ENCODE peak calls at places on chromosomes 12 and 14, in five cellular contexts. P, C, N, M and X are unnamed samples.

GRCh38 chr14:33584698-33585097 is 366.2 kb downstream of the EGLN3 start:
- DNase-seq in P (no peak), C (no peak), N (no peak), M (no peak), X (no peak)

GRCh38 chr12:49304161-49304560 is 9.2 kb downstream of the PRPH start:
- DNase-seq in P (no peak), C (no peak), N (no peak), M (no peak), X (peak)

GRCh38 chr12:132686831-132687210 is 321 bp downstream of the POLE start:
- DNase-seq in P (peak), C (no peak), N (peak), M (no peak), X (no peak)

GRCh38 chr12:132908145-132909029 is 21.0 kb upstream of the CHFR start:
- DNase-seq in P (peak), C (peak), N (no peak), M (peak), X (peak)

GRCh38 chr12:130474599-130474998 is 136.9 kb downstream of the PIWIL1 start:
- DNase-seq in P (no peak), C (no peak), N (no peak), M (no peak), X (no peak)

GRCh38 chr14:99514552-99515300 is 33.5 kb downstream of the CCNK start:
- DNase-seq in P (peak), C (no peak), N (no peak), M (no peak), X (peak)

GRCh38 chr12:45446013-45446412 is 230.1 kb downstream of the ANO6 start:
- DNase-seq in P (no peak), C (no peak), N (no peak), M (no peak), X (no peak)

GRCh38 chr12:107474639-107475539 is 210.7 kb upstream of the PWP1 start:
- DNase-seq in P (no peak), C (no peak), N (no peak), M (no peak), X (no peak)

GRCh38 chr14:50560929-50561280 is 960 bp downstream of the ATL1 start:
- DNase-seq in P (peak), C (no peak), N (peak), M (peak), X (peak)

GRCh38 chr14:36091096-36091495 is 85.4 kb downstream of the PTCSC3 start:
- DNase-seq in P (no peak), C (peak), N (peak), M (no peak), X (no peak)

GRCh38 chr12:96846313-96846712 is 60.7 kb upstream of the NEDD1 start:
- DNase-seq in P (no peak), C (no peak), N (no peak), M (no peak), X (no peak)

GRCh38 chr12:100962086-100962712 is 167.6 kb downstream of the ANO4 start:
- DNase-seq in P (no peak), C (no peak), N (no peak), M (no peak), X (no peak)